ENCODE peak calls at places on chromosomes 16 and 17, in five cellular contexts. One of them, this sample, is unnamed.

GRCh38 chr17:13631541-13631940 is 29.8 kb upstream of the HS3ST3A1 start:
- DNase-seq in cardiac muscle cell: no peak
- DNase-seq in GM23338: no peak
- DNase-seq in CD4-positive, alpha-beta T cell: no peak
- DNase-seq in IMR-90: no peak
- DNase-seq in this sample: no peak

GRCh38 chr17:73600103-73600871 is 44.0 kb downstream of the SDK2 start:
- DNase-seq in cardiac muscle cell: peak; percentile 13
- DNase-seq in GM23338: no peak
- DNase-seq in CD4-positive, alpha-beta T cell: no peak
- DNase-seq in IMR-90: no peak
- DNase-seq in this sample: no peak

GRCh38 chr17:59826741-59827453 is 65.8 kb downstream of the TUBD1 start:
- DNase-seq in cardiac muscle cell: no peak
- DNase-seq in GM23338: no peak
- DNase-seq in CD4-positive, alpha-beta T cell: no peak
- DNase-seq in IMR-90: no peak
- DNase-seq in this sample: no peak

GRCh38 chr17:7747586-7747985 is 30.0 kb downstream of the DNAH2 start:
- DNase-seq in cardiac muscle cell: peak; percentile 89
- DNase-seq in GM23338: no peak
- DNase-seq in CD4-positive, alpha-beta T cell: no peak
- DNase-seq in IMR-90: peak; percentile 72
- DNase-seq in this sample: peak; percentile 27

GRCh38 chr16:65621640-65622039 is 499.8 kb upstream of the CDH11 start:
- DNase-seq in cardiac muscle cell: peak; percentile 14
- DNase-seq in GM23338: no peak
- DNase-seq in CD4-positive, alpha-beta T cell: no peak
- DNase-seq in IMR-90: no peak
- DNase-seq in this sample: no peak

GRCh38 chr16:69709456-69710084 is 16.8 kb downstream of the NQO1 start:
- DNase-seq in cardiac muscle cell: peak; percentile 81
- DNase-seq in GM23338: peak; percentile 85
- DNase-seq in CD4-positive, alpha-beta T cell: no peak
- DNase-seq in IMR-90: peak; percentile 73
- DNase-seq in this sample: peak; percentile 64

GRCh38 chr16:88973007-88973410 is 4.0 kb downstream of the CBFA2T3 start:
- DNase-seq in cardiac muscle cell: no peak
- DNase-seq in GM23338: no peak
- DNase-seq in CD4-positive, alpha-beta T cell: no peak
- DNase-seq in IMR-90: no peak
- DNase-seq in this sample: no peak

GRCh38 chr17:59542960-59543635 is 22.3 kb upstream of the DHX40 start:
- DNase-seq in cardiac muscle cell: no peak
- DNase-seq in GM23338: no peak
- DNase-seq in CD4-positive, alpha-beta T cell: no peak
- DNase-seq in IMR-90: no peak
- DNase-seq in this sample: no peak

GRCh38 chr16:15573274-15573895 is 69.6 kb downstream of the MARF1 start:
- DNase-seq in cardiac muscle cell: no peak
- DNase-seq in GM23338: no peak
- DNase-seq in CD4-positive, alpha-beta T cell: no peak
- DNase-seq in IMR-90: no peak
- DNase-seq in this sample: no peak

GRCh38 chr17:66200685-66201092 is 8.8 kb upstream of the CEP112 start:
- DNase-seq in cardiac muscle cell: peak; percentile 85
- DNase-seq in GM23338: peak; percentile 80
- DNase-seq in CD4-positive, alpha-beta T cell: peak; percentile 41
- DNase-seq in IMR-90: peak; percentile 83
- DNase-seq in this sample: peak; percentile 82

GRCh38 chr16:81493755-81494433 is 49.3 kb downstream of the CMIP start:
- DNase-seq in cardiac muscle cell: peak; percentile 39
- DNase-seq in GM23338: no peak
- DNase-seq in CD4-positive, alpha-beta T cell: peak; percentile 23
- DNase-seq in IMR-90: peak; percentile 94
- DNase-seq in this sample: peak; percentile 84

GRCh38 chr16:78984324-78984723 is 616.2 kb downstream of the MAF start:
- DNase-seq in cardiac muscle cell: no peak
- DNase-seq in GM23338: no peak
- DNase-seq in CD4-positive, alpha-beta T cell: no peak
- DNase-seq in IMR-90: no peak
- DNase-seq in this sample: no peak

GRCh38 chr17:11901901-11902300 is 95.4 kb downstream of the ZNF18 start:
- DNase-seq in cardiac muscle cell: no peak
- DNase-seq in GM23338: no peak
- DNase-seq in CD4-positive, alpha-beta T cell: no peak
- DNase-seq in IMR-90: no peak
- DNase-seq in this sample: no peak

GRCh38 chr16:75197522-75198134 is 9.3 kb downstream of the CTRB2 start:
- DNase-seq in cardiac muscle cell: peak; percentile 50
- DNase-seq in GM23338: peak; percentile 27
- DNase-seq in CD4-positive, alpha-beta T cell: no peak
- DNase-seq in IMR-90: no peak
- DNase-seq in this sample: no peak

GRCh38 chr17:58402679-58403078 is 14.7 kb downstream of the RNF43 start:
- DNase-seq in cardiac muscle cell: peak; percentile 88
- DNase-seq in GM23338: peak; percentile 86
- DNase-seq in CD4-positive, alpha-beta T cell: no peak
- DNase-seq in IMR-90: no peak
- DNase-seq in this sample: no peak

GRCh38 chr17:45942284-45942683 is 47.9 kb downstream of the MAPT start:
- DNase-seq in cardiac muscle cell: peak; percentile 20
- DNase-seq in GM23338: peak; percentile 49
- DNase-seq in CD4-positive, alpha-beta T cell: no peak
- DNase-seq in IMR-90: no peak
- DNase-seq in this sample: peak; percentile 6

GRCh38 chr16:30934827-30935557 is 11.6 kb downstream of the FBXL19 start:
- DNase-seq in cardiac muscle cell: peak; percentile 53
- DNase-seq in GM23338: peak; percentile 88
- DNase-seq in CD4-positive, alpha-beta T cell: no peak
- DNase-seq in IMR-90: peak; percentile 55
- DNase-seq in this sample: peak; percentile 52

GRCh38 chr16:70437017-70437581 is 1.8 kb downstream of the ST3GAL2 start:
- DNase-seq in cardiac muscle cell: peak; percentile 94
- DNase-seq in GM23338: peak; percentile 82
- DNase-seq in CD4-positive, alpha-beta T cell: no peak
- DNase-seq in IMR-90: peak; percentile 94
- DNase-seq in this sample: peak; percentile 72

GRCh38 chr17:34006126-34006525 is 249.0 kb upstream of the CCL2 start:
- DNase-seq in cardiac muscle cell: no peak
- DNase-seq in GM23338: no peak
- DNase-seq in CD4-positive, alpha-beta T cell: no peak
- DNase-seq in IMR-90: no peak
- DNase-seq in this sample: no peak

GRCh38 chr16:55820615-55821014 is 12.3 kb downstream of the CES1 start:
- DNase-seq in cardiac muscle cell: no peak
- DNase-seq in GM23338: no peak
- DNase-seq in CD4-positive, alpha-beta T cell: no peak
- DNase-seq in IMR-90: no peak
- DNase-seq in this sample: no peak

GRCh38 chr17:1362964-1363363 is 37.1 kb downstream of the YWHAE start:
- DNase-seq in cardiac muscle cell: peak; percentile 42
- DNase-seq in GM23338: no peak
- DNase-seq in CD4-positive, alpha-beta T cell: no peak
- DNase-seq in IMR-90: no peak
- DNase-seq in this sample: no peak

DNA sequence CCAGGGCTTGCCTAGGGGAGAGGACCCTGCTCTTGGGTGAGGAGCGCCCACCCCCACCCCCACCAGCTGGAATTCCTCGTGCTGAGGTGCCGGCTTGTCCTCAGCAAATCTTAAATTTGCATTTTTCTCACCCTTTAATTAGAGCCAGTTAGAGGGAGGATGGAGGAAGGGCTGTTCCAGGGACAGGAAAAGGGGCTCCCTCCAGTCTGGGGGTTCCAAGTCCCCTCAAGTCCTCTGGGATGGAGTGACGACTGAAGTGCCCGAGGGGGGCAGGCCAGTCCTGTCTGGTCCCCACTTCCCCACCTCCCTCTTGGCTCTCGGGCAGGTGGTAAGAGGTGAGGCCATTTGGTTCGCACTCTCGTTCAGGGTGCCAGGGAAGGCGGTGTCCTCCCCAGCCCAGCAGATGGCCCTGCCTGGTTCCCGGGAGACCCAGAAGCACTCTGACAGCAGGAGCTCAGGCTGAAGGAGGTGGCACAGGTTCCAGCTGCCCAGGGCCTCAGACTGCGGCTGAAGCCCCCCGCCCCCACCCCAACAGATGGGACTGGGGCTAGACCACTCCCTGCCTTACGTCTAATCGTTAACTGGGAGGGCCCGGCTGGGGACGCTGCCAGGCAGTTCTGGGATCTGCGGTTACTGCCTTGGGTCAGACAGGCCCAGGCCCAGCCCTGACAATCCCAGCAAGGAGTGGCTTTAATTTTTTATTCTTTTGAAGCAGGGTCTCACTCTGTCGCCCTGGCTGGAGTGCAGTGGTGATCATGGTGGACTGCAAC is 2.2 kb downstream of the RAB26 start:
- DNase-seq in cardiac muscle cell: peak; percentile 56
- DNase-seq in GM23338: peak; percentile 80
- DNase-seq in CD4-positive, alpha-beta T cell: no peak
- DNase-seq in IMR-90: peak; percentile 28
- DNase-seq in this sample: no peak
- TF ChIP-seq CTCF in cardiac muscle cell: no peak
- TF ChIP-seq CTCF in GM23338: no peak
- TF ChIP-seq CTCF in CD4-positive, alpha-beta T cell: no peak
- TF ChIP-seq CTCF in IMR-90: no peak
- TF ChIP-seq CTCF in this sample: peak; percentile 16

GRCh38 chr17:9003355-9004131 is 17.8 kb upstream of the NTN1 start:
- DNase-seq in cardiac muscle cell: no peak
- DNase-seq in GM23338: peak; percentile 63
- DNase-seq in CD4-positive, alpha-beta T cell: no peak
- DNase-seq in IMR-90: no peak
- DNase-seq in this sample: no peak

GRCh38 chr17:9001539-9001938 is 19.8 kb upstream of the NTN1 start:
- DNase-seq in cardiac muscle cell: no peak
- DNase-seq in GM23338: no peak
- DNase-seq in CD4-positive, alpha-beta T cell: no peak
- DNase-seq in IMR-90: no peak
- DNase-seq in this sample: no peak

GRCh38 chr17:9004132-9004960 is 17.0 kb upstream of the NTN1 start:
- DNase-seq in cardiac muscle cell: no peak
- DNase-seq in GM23338: peak; percentile 68
- DNase-seq in CD4-positive, alpha-beta T cell: no peak
- DNase-seq in IMR-90: no peak
- DNase-seq in this sample: no peak

GRCh38 chr17:9002236-9002609 is 19.1 kb upstream of the NTN1 start:
- DNase-seq in cardiac muscle cell: no peak
- DNase-seq in GM23338: peak; percentile 65
- DNase-seq in CD4-positive, alpha-beta T cell: no peak
- DNase-seq in IMR-90: no peak
- DNase-seq in this sample: no peak

GRCh38 chr17:9002610-9003354 is 18.5 kb upstream of the NTN1 start:
- DNase-seq in cardiac muscle cell: peak; percentile 18
- DNase-seq in GM23338: peak; percentile 67
- DNase-seq in CD4-positive, alpha-beta T cell: no peak
- DNase-seq in IMR-90: no peak
- DNase-seq in this sample: no peak
- TF ChIP-seq CTCF in cardiac muscle cell: peak; percentile 18
- TF ChIP-seq CTCF in GM23338: no peak
- TF ChIP-seq CTCF in CD4-positive, alpha-beta T cell: no peak
- TF ChIP-seq CTCF in IMR-90: no peak
- TF ChIP-seq CTCF in this sample: no peak

DNA sequence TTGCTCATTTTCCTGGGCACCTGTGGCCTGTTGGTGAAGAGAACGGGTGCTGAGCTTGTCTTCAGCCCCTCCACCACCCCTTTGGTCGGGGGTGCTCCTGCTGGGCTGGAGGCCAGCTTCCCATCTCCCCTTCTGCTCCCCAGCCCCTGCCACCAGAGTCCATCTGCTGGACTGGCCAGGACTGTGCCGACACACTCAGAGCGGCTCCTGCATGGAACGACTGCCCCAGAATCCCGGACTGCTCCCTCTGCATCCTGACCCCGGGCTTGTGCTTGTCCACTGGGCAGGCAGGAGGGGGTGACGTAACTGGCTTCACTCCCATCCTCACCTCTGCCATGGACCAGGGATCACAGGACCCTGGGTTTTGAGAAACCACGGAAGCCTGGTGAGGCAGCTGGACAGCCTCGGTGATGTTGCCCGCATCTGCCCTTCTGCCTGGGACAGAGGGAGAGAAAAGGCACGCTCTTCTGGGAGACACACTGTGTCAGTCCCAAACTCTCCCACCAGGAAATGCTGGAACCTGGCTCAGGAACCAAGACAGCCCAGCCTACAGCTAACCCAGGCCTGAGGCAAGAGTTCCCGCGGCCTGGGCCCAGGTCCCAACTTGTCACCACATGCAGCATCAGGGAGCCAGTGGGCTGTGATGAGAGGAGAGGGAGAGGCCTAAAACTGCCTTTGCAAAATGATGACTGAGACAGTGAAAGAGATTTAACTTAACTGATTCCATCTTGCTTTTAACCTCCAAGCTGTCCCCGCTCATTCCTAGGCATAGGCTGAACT is 16.1 kb upstream of the GSDMA start:
- DNase-seq in cardiac muscle cell: no peak
- DNase-seq in GM23338: no peak
- DNase-seq in CD4-positive, alpha-beta T cell: no peak
- DNase-seq in IMR-90: no peak
- DNase-seq in this sample: no peak
- TF ChIP-seq CTCF in cardiac muscle cell: no peak
- TF ChIP-seq CTCF in GM23338: no peak
- TF ChIP-seq CTCF in CD4-positive, alpha-beta T cell: no peak
- TF ChIP-seq CTCF in IMR-90: no peak
- TF ChIP-seq CTCF in this sample: no peak

GRCh38 chr17:77741109-77741508 is 217.4 kb upstream of the TNRC6C start:
- DNase-seq in cardiac muscle cell: no peak
- DNase-seq in GM23338: peak; percentile 75
- DNase-seq in CD4-positive, alpha-beta T cell: peak; percentile 11
- DNase-seq in IMR-90: no peak
- DNase-seq in this sample: no peak
- TF ChIP-seq CTCF in cardiac muscle cell: peak; percentile 35
- TF ChIP-seq CTCF in GM23338: peak; percentile 91
- TF ChIP-seq CTCF in CD4-positive, alpha-beta T cell: peak; percentile 60
- TF ChIP-seq CTCF in IMR-90: peak; percentile 30
- TF ChIP-seq CTCF in this sample: peak; percentile 60

GRCh38 chr17:3551189-3551588 is 6.4 kb downstream of the TRPV3 start:
- DNase-seq in cardiac muscle cell: no peak
- DNase-seq in GM23338: peak; percentile 30
- DNase-seq in CD4-positive, alpha-beta T cell: no peak
- DNase-seq in IMR-90: no peak
- DNase-seq in this sample: no peak
- TF ChIP-seq CTCF in cardiac muscle cell: no peak
- TF ChIP-seq CTCF in GM23338: peak; percentile 25
- TF ChIP-seq CTCF in CD4-positive, alpha-beta T cell: no peak
- TF ChIP-seq CTCF in IMR-90: no peak
- TF ChIP-seq CTCF in this sample: peak; percentile 54

GRCh38 chr17:31299624-31300023 is 2.6 kb upstream of the OMG start:
- DNase-seq in cardiac muscle cell: no peak
- DNase-seq in GM23338: no peak
- DNase-seq in CD4-positive, alpha-beta T cell: no peak
- DNase-seq in IMR-90: no peak
- DNase-seq in this sample: no peak
- TF ChIP-seq CTCF in cardiac muscle cell: no peak
- TF ChIP-seq CTCF in GM23338: no peak
- TF ChIP-seq CTCF in CD4-positive, alpha-beta T cell: no peak
- TF ChIP-seq CTCF in IMR-90: no peak
- TF ChIP-seq CTCF in this sample: no peak

GRCh38 chr17:19237389-19238166 is 412 bp downstream of the EPN2 start:
- DNase-seq in cardiac muscle cell: no peak
- DNase-seq in GM23338: peak; percentile 85
- DNase-seq in CD4-positive, alpha-beta T cell: peak; percentile 3
- DNase-seq in IMR-90: no peak
- DNase-seq in this sample: peak; percentile 29
- TF ChIP-seq CTCF in cardiac muscle cell: peak; percentile 6
- TF ChIP-seq CTCF in GM23338: no peak
- TF ChIP-seq CTCF in CD4-positive, alpha-beta T cell: no peak
- TF ChIP-seq CTCF in IMR-90: peak; percentile 14
- TF ChIP-seq CTCF in this sample: peak; percentile 73

This sample was measured in HFFc6.